ENCODE peak calls at places on chromosomes 11 and 22, in five cellular contexts. G is IMR-90, M is body of pancreas, Y is stomach, R is OCI-LY7. J is an unnamed sample. For H3K4me1, the result is how much of the 10 kb centered on the place peaks cover.

GRCh38 chr11:32309541-32310217 is 125.7 kb downstream of the WT1 start:
- DNase-seq in G (no peak), M (no peak), Y (no peak), R (no peak), J (no peak)

GRCh38 chr11:102309621-102310541 is 7.4 kb upstream of the BIRC3 start:
- DNase-seq in G (no peak), M (no peak), Y (no peak), R (no peak), J (no peak)

GRCh38 chr11:3867209-3868071 is 12.0 kb downstream of the STIM1 start:
- DNase-seq in G (no peak), M (peak), Y (peak), R (peak), J (peak)

GRCh38 chr22:26581769-26582168 is 8.2 kb downstream of the TPST2 start:
- DNase-seq in G (no peak), M (no peak), Y (no peak), R (no peak), J (no peak)

GRCh38 chr22:46894081-46894671 is 131.7 kb downstream of the TBC1D22A start:
- DNase-seq in G (peak), M (no peak), Y (peak), R (no peak), J (no peak)

GRCh38 chr11:108302121-108302785 is 79.4 kb downstream of the ATM start:
- DNase-seq in G (peak), M (no peak), Y (no peak), R (no peak), J (peak)

GRCh38 chr11:92697461-92698314 is 271.8 kb upstream of the MTNR1B start:
- DNase-seq in G (peak), M (no peak), Y (no peak), R (no peak), J (no peak)

GRCh38 chr11:15927196-15927865 is 429.0 kb downstream of the SOX6 start:
- DNase-seq in G (no peak), M (no peak), Y (no peak), R (no peak), J (no peak)

GRCh38 chr11:75547617-75548054 is 14.4 kb upstream of the SERPINH1 start:
- DNase-seq in G (peak), M (peak), Y (peak), R (peak), J (peak)

GRCh38 chr22:20211997-20212753 is 55.9 kb downstream of the RTN4R start:
- DNase-seq in G (peak), M (peak), Y (peak), R (no peak), J (peak)

GRCh38 chr11:19241260-19242183 is 777 bp upstream of the E2F8 start:
- DNase-seq in G (no peak), M (no peak), Y (no peak), R (peak), J (peak)

GRCh38 chr11:71083105-71083504 is 169.3 kb downstream of the SHANK2 start:
- DNase-seq in G (no peak), M (no peak), Y (no peak), R (no peak), J (no peak)

GRCh38 chr11:93524173-93524536 is 19.0 kb downstream of the SMCO4 start:
- DNase-seq in G (no peak), M (no peak), Y (no peak), R (no peak), J (no peak)

GRCh38 chr11:37511425-37511933 is 913.4 kb upstream of the RAG2 start:
- DNase-seq in G (peak), M (no peak), Y (no peak), R (no peak), J (peak)

GRCh38 chr11:8654503-8654902 is 28.0 kb downstream of the TRIM66 start:
- DNase-seq in G (peak), M (no peak), Y (no peak), R (no peak), J (no peak)

GRCh38 chr22:42116848-42117424 is 13.7 kb downstream of the CYP2D6 start:
- DNase-seq in G (peak), M (no peak), Y (no peak), R (peak), J (no peak)

GRCh38 chr11:75072582-75072981 is 24.1 kb downstream of the OR2AT4 start:
- DNase-seq in G (no peak), M (no peak), Y (no peak), R (no peak), J (no peak)

GRCh38 chr11:112321521-112322172 is 61.0 kb upstream of the PLET1 start:
- DNase-seq in G (peak), M (peak), Y (peak), R (no peak), J (peak)

GRCh38 chr11:66015094-66015881 is 3.5 kb downstream of the CST6 start:
- DNase-seq in G (no peak), M (no peak), Y (no peak), R (no peak), J (no peak)

GRCh38 chr11:19664896-19665548 is 47.6 kb upstream of the NAV2 start:
- DNase-seq in G (peak), M (no peak), Y (no peak), R (no peak), J (peak)

GRCh38 chr11:93285430-93285829 is 45.1 kb upstream of the DEUP1 start:
- DNase-seq in G (no peak), M (no peak), Y (no peak), R (no peak), J (no peak)

GRCh38 chr11:10858505-10859360 is 880 bp upstream of the ZBED5 start:
- DNase-seq in G (peak), M (peak), Y (peak), R (peak), J (no peak)

GRCh38 chr11:3021125-3021524 is 29.0 kb upstream of the NAP1L4 start:
- DNase-seq in G (peak), M (peak), Y (peak), R (peak), J (peak)

GRCh38 chr11:126352934-126353801 is 2.3 kb upstream of the ST3GAL4 start:
- DNase-seq in G (peak), M (no peak), Y (no peak), R (peak), J (no peak)

GRCh38 chr22:46062232-46062615 is 85.3 kb upstream of the WNT7B start:
- DNase-seq in G (no peak), M (no peak), Y (no peak), R (no peak), J (no peak)

GRCh38 chr22:37121887-37122591 is 12.5 kb upstream of the TMPRSS6 start:
- DNase-seq in G (peak), M (peak), Y (peak), R (peak), J (no peak)

GRCh38 chr11:61890536-61891330 is 612 bp downstream of the FADS3 start:
- DNase-seq in G (peak), M (peak), Y (no peak), R (peak), J (peak)

GRCh38 chr11:97092823-97093222 is 703.0 kb downstream of the JRKL start:
- DNase-seq in G (no peak), M (no peak), Y (no peak), R (no peak), J (no peak)

GRCh38 chr11:27926981-27927481 is 180.9 kb downstream of the KIF18A start:
- DNase-seq in G (peak), M (no peak), Y (no peak), R (no peak), J (peak)

GRCh38 chr22:28207281-28208030 is 288.4 kb upstream of the PITPNB start:
- DNase-seq in G (peak), M (no peak), Y (no peak), R (no peak), J (no peak)

GRCh38 chr22:43910178-43910695 is 13.4 kb upstream of the PNPLA3 start:
- DNase-seq in G (no peak), M (no peak), Y (no peak), R (no peak), J (no peak)

GRCh38 chr11:102810943-102811528 is 13.1 kb upstream of the MMP1 start:
- DNase-seq in G (peak), M (no peak), Y (no peak), R (no peak), J (peak)

GRCh38 chr11:550021-550745 is 10.4 kb downstream of the LMNTD2 start:
- DNase-seq in G (no peak), M (no peak), Y (no peak), R (no peak), J (no peak)

GRCh38 chr11:82994615-82995014 is 77.1 kb downstream of the RAB30 start:
- DNase-seq in G (no peak), M (no peak), Y (no peak), R (no peak), J (no peak)

GRCh38 chr11:65378928-65379638 is 3.4 kb downstream of the SLC25A45 start:
- DNase-seq in G (no peak), M (no peak), Y (no peak), R (no peak), J (no peak)

GRCh38 chr11:134039726-134040385 is 29.0 kb upstream of the JAM3 start:
- DNase-seq in G (no peak), M (no peak), Y (no peak), R (no peak), J (no peak)

GRCh38 chr11:134041791-134042696 is 26.8 kb upstream of the JAM3 start:
- DNase-seq in G (no peak), M (no peak), Y (no peak), R (no peak), J (no peak)

GRCh38 chr11:134038897-134039470 is 29.9 kb upstream of the JAM3 start:
- DNase-seq in G (peak), M (no peak), Y (no peak), R (no peak), J (no peak)

GRCh38 chr11:134041349-134041748 is 27.5 kb upstream of the JAM3 start:
- DNase-seq in G (no peak), M (no peak), Y (no peak), R (no peak), J (no peak)

GRCh38 chr11:134040386-134041297 is 28.2 kb upstream of the JAM3 start:
- DNase-seq in G (peak), M (no peak), Y (no peak), R (no peak), J (no peak)
- H3K4me1 ChIP-seq in G (under half), M (under half), Y (half or more), R (under half), J (under half)

DNA sequence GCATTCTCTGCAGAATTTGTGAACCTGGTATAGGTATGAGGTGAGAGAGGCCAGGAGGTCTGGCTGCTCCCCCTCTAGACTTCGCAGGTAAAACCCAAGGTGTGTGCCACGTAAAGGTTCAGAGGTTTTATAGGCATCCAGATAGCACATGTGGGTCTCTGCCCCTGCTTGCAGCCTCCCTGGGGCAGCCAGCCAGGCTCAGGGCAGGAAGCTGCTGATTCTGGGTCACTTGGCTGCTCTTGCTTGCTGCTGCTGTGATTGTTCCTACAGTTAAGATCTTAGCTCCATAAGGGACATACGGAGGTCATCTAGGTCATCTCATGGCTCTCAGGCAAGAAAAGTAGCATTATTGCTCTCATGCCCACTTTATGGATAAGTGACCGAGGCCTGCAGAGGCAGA is 30.2 kb downstream of the ZBTB16 start:
- DNase-seq in G (no peak), M (no peak), Y (no peak), R (no peak), J (no peak)
- H3K4me1 ChIP-seq in G (under half), M (half or more), Y (half or more), R (under half), J (under half)

GRCh38 chr11:58059011-58059358 is 28.2 kb downstream of the OR6Q1 start:
- DNase-seq in G (peak), M (peak), Y (no peak), R (no peak), J (peak)

GRCh38 chr11:58058276-58059010 is 27.7 kb downstream of the OR6Q1 start:
- DNase-seq in G (no peak), M (peak), Y (peak), R (no peak), J (no peak)

GRCh38 chr11:58057481-58057880 is 26.7 kb downstream of the OR6Q1 start:
- DNase-seq in G (peak), M (no peak), Y (no peak), R (no peak), J (no peak)

GRCh38 chr11:58060535-58060934 is 29.8 kb downstream of the OR6Q1 start:
- DNase-seq in G (no peak), M (no peak), Y (no peak), R (no peak), J (no peak)

DNA sequence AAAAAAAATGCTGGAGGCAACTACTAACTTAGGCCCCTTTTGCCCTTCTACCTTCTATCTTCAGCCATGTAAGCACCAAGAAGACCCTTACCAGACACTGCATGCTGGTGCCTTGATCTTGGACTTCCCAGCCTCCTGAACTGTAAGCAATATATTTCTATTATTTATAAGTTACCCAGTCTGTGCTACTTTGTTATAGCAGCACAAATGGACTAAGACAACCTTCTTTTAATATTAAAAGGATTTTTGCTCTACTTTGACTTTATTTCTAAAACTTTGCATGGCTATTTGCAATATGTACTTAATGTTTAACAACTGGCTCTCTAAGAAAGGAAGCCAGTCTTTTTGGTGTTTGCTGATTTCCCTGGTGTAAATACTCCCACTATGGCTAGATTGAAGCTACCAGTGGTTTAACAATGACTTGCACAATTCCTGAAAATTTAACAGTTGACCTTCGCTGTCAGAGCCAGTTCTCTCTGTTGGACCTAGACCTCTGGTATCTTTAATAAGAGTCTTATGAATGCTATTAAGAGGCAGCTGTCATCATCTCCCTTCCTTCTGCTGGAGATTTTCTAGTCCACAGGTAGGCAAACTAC is 25.2 kb downstream of the OR6Q1 start:
- DNase-seq in G (no peak), M (no peak), Y (no peak), R (no peak), J (no peak)
- H3K4me1 ChIP-seq in G (under half), M (under half), Y (under half), R (under half), J (under half)

GRCh38 chr22:23518381-23519187 is 61.5 kb downstream of the IGLL1 start:
- DNase-seq in G (no peak), M (no peak), Y (no peak), R (no peak), J (no peak)

GRCh38 chr22:23520875-23521441 is 59.1 kb downstream of the IGLL1 start:
- DNase-seq in G (peak), M (no peak), Y (no peak), R (no peak), J (no peak)

GRCh38 chr22:23516304-23516703 is 63.8 kb downstream of the IGLL1 start:
- DNase-seq in G (no peak), M (no peak), Y (no peak), R (no peak), J (no peak)

GRCh38 chr22:23519442-23520177 is 60.5 kb downstream of the IGLL1 start:
- DNase-seq in G (no peak), M (no peak), Y (no peak), R (no peak), J (no peak)

GRCh38 chr22:23517804-23518380 is 62.2 kb downstream of the IGLL1 start:
- DNase-seq in G (no peak), M (no peak), Y (no peak), R (no peak), J (no peak)
- H3K4me1 ChIP-seq in G (under half), M (under half), Y (under half), R (under half), J (under half)

GRCh38 chr11:128523616-128524015 is 63.7 kb downstream of the ETS1 start:
- DNase-seq in G (peak), M (no peak), Y (no peak), R (no peak), J (no peak)

GRCh38 chr11:128524172-128524571 is 63.2 kb downstream of the ETS1 start:
- DNase-seq in G (no peak), M (no peak), Y (no peak), R (no peak), J (no peak)

GRCh38 chr11:128521697-128522062 is 65.7 kb downstream of the ETS1 start:
- DNase-seq in G (no peak), M (no peak), Y (no peak), R (no peak), J (no peak)

GRCh38 chr11:128522063-128522942 is 65.1 kb downstream of the ETS1 start:
- DNase-seq in G (peak), M (peak), Y (peak), R (peak), J (peak)

GRCh38 chr11:128522943-128523518 is 64.3 kb downstream of the ETS1 start:
- DNase-seq in G (no peak), M (no peak), Y (no peak), R (no peak), J (no peak)
- H3K4me1 ChIP-seq in G (under half), M (under half), Y (half or more), R (under half), J (under half)

DNA sequence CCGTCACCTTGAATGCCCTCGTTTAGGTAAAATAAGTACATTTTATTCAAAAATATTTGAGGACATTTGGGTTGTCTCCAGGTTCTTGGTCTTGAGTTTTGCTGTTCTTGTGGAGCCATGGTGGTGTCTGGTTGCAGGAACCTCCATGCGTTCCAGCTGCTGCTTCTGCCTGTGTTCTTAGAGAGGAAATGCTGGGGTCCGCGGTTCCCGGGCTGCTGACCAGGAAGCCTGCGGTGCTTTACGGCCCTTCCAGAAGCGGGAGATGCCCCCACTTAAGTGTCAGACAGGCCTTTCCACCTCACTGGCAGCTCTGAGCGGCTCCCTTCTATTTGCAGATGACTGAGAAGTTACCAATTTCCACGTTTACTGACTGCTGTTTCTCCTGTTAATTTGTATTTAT is 66.8 kb downstream of the LRP5 start:
- DNase-seq in G (no peak), M (no peak), Y (no peak), R (no peak), J (peak)
- H3K4me1 ChIP-seq in G (under half), M (under half), Y (half or more), R (under half), J (under half)

GRCh38 chr11:41446107-41446506 is 13.3 kb downstream of the LRRC4C start:
- DNase-seq in G (no peak), M (no peak), Y (no peak), R (no peak), J (no peak)
- H3K4me1 ChIP-seq in G (under half), M (under half), Y (under half), R (under half), J (under half)

GRCh38 chr11:12163181-12163841 is 52.9 kb downstream of the MICAL2 start:
- DNase-seq in G (peak), M (no peak), Y (no peak), R (no peak), J (peak)
- H3K4me1 ChIP-seq in G (half or more), M (under half), Y (half or more), R (under half), J (half or more)

GRCh38 chr11:36035999-36036398 is 92.1 kb downstream of the LDLRAD3 start:
- DNase-seq in G (no peak), M (no peak), Y (no peak), R (no peak), J (no peak)
- H3K4me1 ChIP-seq in G (under half), M (under half), Y (under half), R (under half), J (under half)